ENCODE peak calls at places on chromosomes 12 and 14, in seven cellular contexts. O is uterus, V is endothelial cell, D is cardiac fibroblast, K is fibroblast of mammary gland, A is nephron progenitor cell, X is left lung. F is an unnamed sample.

GRCh38 chr12:75877588-75878381 is 153.8 kb downstream of the PHLDA1 start:
- DNase-seq in O (no peak), V (no peak), D (peak), K (no peak), A (peak), X (no peak), F (no peak)

GRCh38 chr12:27012239-27012981 is 1.8 kb downstream of the TM7SF3 start:
- DNase-seq in O (no peak), V (no peak), D (no peak), K (no peak), A (no peak), X (no peak), F (no peak)

GRCh38 chr12:124767075-124767821 is 96.4 kb downstream of the SCARB1 start:
- DNase-seq in O (peak), V (peak), D (peak), K (peak), A (peak), X (peak), F (peak)

GRCh38 chr12:124399622-124400021 is 104.7 kb downstream of the RFLNA start:
- DNase-seq in O (peak), V (peak), D (peak), K (no peak), A (peak), X (peak), F (peak)

GRCh38 chr12:101042211-101042610 is 167.8 kb downstream of the SLC5A8 start:
- DNase-seq in O (no peak), V (no peak), D (no peak), K (no peak), A (no peak), X (no peak), F (no peak)

GRCh38 chr14:33805593-33805992 is 145.3 kb downstream of the EGLN3 start:
- DNase-seq in O (no peak), V (no peak), D (no peak), K (no peak), A (no peak), X (no peak), F (no peak)

GRCh38 chr12:101235686-101236085 is 25.6 kb upstream of the SLC5A8 start:
- DNase-seq in O (no peak), V (no peak), D (no peak), K (no peak), A (no peak), X (no peak), F (no peak)

GRCh38 chr14:68807148-68807600 is 14.3 kb upstream of the ZFP36L1 start:
- DNase-seq in O (peak), V (no peak), D (peak), K (peak), A (no peak), X (no peak), F (no peak)

GRCh38 chr12:56202366-56202765 is 13.1 kb upstream of the SMARCC2 start:
- DNase-seq in O (no peak), V (no peak), D (no peak), K (no peak), A (no peak), X (no peak), F (no peak)

GRCh38 chr14:38074754-38075153 is 132.9 kb upstream of the SSTR1 start:
- DNase-seq in O (no peak), V (no peak), D (no peak), K (no peak), A (no peak), X (no peak), F (no peak)

GRCh38 chr14:96904201-96904600 is 107.0 kb downstream of the VRK1 start:
- DNase-seq in O (no peak), V (no peak), D (peak), K (no peak), A (no peak), X (no peak), F (no peak)

GRCh38 chr14:97931273-97931672 is 1134.1 kb downstream of the VRK1 start:
- DNase-seq in O (no peak), V (no peak), D (no peak), K (no peak), A (no peak), X (no peak), F (no peak)

GRCh38 chr12:68587448-68587873 is 23.2 kb upstream of the RAP1B start:
- DNase-seq in O (no peak), V (no peak), D (no peak), K (no peak), A (no peak), X (no peak), F (no peak)

GRCh38 chr12:27013606-27014084 is 539 bp downstream of the TM7SF3 start:
- DNase-seq in O (no peak), V (no peak), D (peak), K (peak), A (no peak), X (no peak), F (peak)

GRCh38 chr12:1122803-1123202 is 131.8 kb downstream of the ERC1 start:
- DNase-seq in O (no peak), V (no peak), D (no peak), K (no peak), A (no peak), X (no peak), F (no peak)

GRCh38 chr12:27331299-27331926 is 1.2 kb upstream of the BMAL2 start:
- DNase-seq in O (peak), V (no peak), D (peak), K (peak), A (no peak), X (no peak), F (no peak)

GRCh38 chr12:105060715-105061378 is 23.4 kb downstream of the ALDH1L2 start:
- DNase-seq in O (no peak), V (no peak), D (no peak), K (no peak), A (no peak), X (no peak), F (no peak)

GRCh38 chr14:101875726-101876268 is 88.6 kb upstream of the DYNC1H1 start:
- DNase-seq in O (no peak), V (no peak), D (no peak), K (peak), A (no peak), X (no peak), F (no peak)

GRCh38 chr12:94182971-94183701 is 34.8 kb downstream of the PLXNC1 start:
- DNase-seq in O (no peak), V (no peak), D (no peak), K (no peak), A (no peak), X (no peak), F (no peak)

GRCh38 chr14:61802010-61802621 is 39.9 kb downstream of the SNAPC1 start:
- DNase-seq in O (no peak), V (no peak), D (no peak), K (no peak), A (no peak), X (no peak), F (no peak)

GRCh38 chr12:79083181-79083580 is 218.6 kb downstream of the SYT1 start:
- DNase-seq in O (no peak), V (no peak), D (peak), K (peak), A (no peak), X (no peak), F (no peak)

GRCh38 chr12:26121841-26122680 is 2.8 kb downstream of the BHLHE41 start:
- DNase-seq in O (no peak), V (peak), D (peak), K (peak), A (peak), X (peak), F (peak)

GRCh38 chr14:82855912-82856381 is 1322.3 kb upstream of the SEL1L start:
- DNase-seq in O (no peak), V (no peak), D (peak), K (peak), A (no peak), X (no peak), F (no peak)

GRCh38 chr14:99055816-99056215 is 216.2 kb downstream of the BCL11B start:
- DNase-seq in O (no peak), V (no peak), D (no peak), K (no peak), A (no peak), X (no peak), F (no peak)

GRCh38 chr14:103528158-103528511 is 861 bp upstream of the TRMT61A start:
- DNase-seq in O (no peak), V (no peak), D (peak), K (no peak), A (no peak), X (no peak), F (no peak)

GRCh38 chr14:92945959-92946846 is 23.3 kb downstream of the CHGA start:
- DNase-seq in O (peak), V (no peak), D (peak), K (peak), A (no peak), X (peak), F (no peak)

GRCh38 chr14:35347323-35348043 is 55.3 kb downstream of the PSMA6 start:
- DNase-seq in O (no peak), V (no peak), D (no peak), K (no peak), A (peak), X (no peak), F (peak)

GRCh38 chr12:106780010-106780625 is 5.6 kb downstream of the RIC8B start:
- DNase-seq in O (no peak), V (no peak), D (peak), K (peak), A (no peak), X (no peak), F (no peak)

GRCh38 chr14:28375295-28375694 is 391.3 kb upstream of the FOXG1 start:
- DNase-seq in O (no peak), V (peak), D (peak), K (peak), A (peak), X (no peak), F (no peak)
- TF ChIP-seq CTCF in O (no peak), V (peak), D (peak), K (peak), A (peak), X (no peak), F (peak)

GRCh38 chr12:123271182-123271491 is 519 bp downstream of the CDK2AP1 start:
- DNase-seq in O (peak), V (peak), D (peak), K (peak), A (peak), X (peak), F (peak)
- TF ChIP-seq CTCF in O (peak), V (peak), D (peak), K (no peak), A (no peak), X (peak), F (peak)

GRCh38 chr12:21656931-21657335 is 709 bp downstream of the LDHB start:
- DNase-seq in O (no peak), V (peak), D (peak), K (peak), A (peak), X (peak), F (peak)

GRCh38 chr12:21657336-21658077 is at the start of gene LDHB:
- DNase-seq in O (peak), V (peak), D (peak), K (peak), A (peak), X (peak), F (peak)

GRCh38 chr12:21655594-21655993 is 2.0 kb downstream of the LDHB start:
- DNase-seq in O (no peak), V (no peak), D (no peak), K (no peak), A (no peak), X (no peak), F (no peak)

GRCh38 chr12:21662122-21662792 is 4.6 kb upstream of the LDHB start:
- DNase-seq in O (no peak), V (no peak), D (no peak), K (no peak), A (no peak), X (peak), F (no peak)

GRCh38 chr12:21659383-21659782 is 1.7 kb upstream of the LDHB start:
- DNase-seq in O (no peak), V (no peak), D (no peak), K (no peak), A (no peak), X (no peak), F (no peak)
- TF ChIP-seq CTCF in O (no peak), V (no peak), D (peak), K (peak), A (peak), X (no peak), F (peak)

DNA sequence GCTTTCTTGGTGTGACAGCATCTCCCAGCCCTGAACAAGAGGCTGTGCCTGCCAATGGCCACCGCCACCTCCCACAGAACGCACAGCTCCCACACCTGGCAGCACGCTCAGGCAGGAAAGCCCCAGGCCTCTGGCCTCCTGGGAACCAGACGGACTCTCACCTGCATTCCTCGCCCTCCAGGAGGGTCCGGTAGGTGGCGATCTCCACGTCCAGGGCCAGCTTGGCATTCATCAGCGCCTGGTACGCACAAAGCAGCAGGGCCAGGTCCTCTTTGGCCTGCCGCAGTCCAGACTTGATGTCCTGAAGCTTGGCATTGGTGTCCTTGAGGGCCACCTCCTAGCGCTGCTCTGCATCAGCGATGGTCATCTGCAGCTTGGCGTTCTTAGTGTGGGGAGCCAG is 12.1 kb upstream of the KRT77 start:
- DNase-seq in O (no peak), V (peak), D (no peak), K (no peak), A (peak), X (no peak), F (no peak)
- TF ChIP-seq CTCF in O (no peak), V (no peak), D (no peak), K (no peak), A (peak), X (no peak), F (peak)

DNA sequence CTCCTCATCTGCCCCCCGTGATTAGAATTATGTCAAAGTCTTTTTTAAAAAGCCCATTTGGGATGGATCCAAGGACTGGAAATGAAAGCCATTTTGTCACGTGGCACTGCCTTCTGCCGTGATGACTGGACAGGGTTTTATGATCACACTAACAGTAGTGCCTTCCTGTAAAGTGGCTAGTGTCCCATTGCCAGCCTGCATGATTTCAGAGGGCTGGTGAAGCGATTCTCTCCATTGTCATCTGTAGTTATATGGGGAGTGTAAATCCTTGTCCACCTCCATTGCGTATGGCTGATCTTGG is 37.6 kb downstream of the CFAP251 start:
- DNase-seq in O (no peak), V (no peak), D (no peak), K (no peak), A (no peak), X (no peak), F (no peak)
- TF ChIP-seq CTCF in O (no peak), V (peak), D (no peak), K (no peak), A (no peak), X (no peak), F (no peak)

GRCh38 chr12:98951401-98951800 is 306.3 kb downstream of the APAF1 start:
- DNase-seq in O (no peak), V (no peak), D (no peak), K (no peak), A (no peak), X (no peak), F (no peak)

GRCh38 chr12:98954506-98954905 is 309.4 kb downstream of the APAF1 start:
- DNase-seq in O (no peak), V (no peak), D (no peak), K (no peak), A (no peak), X (no peak), F (no peak)

GRCh38 chr12:98955284-98955683 is 310.2 kb downstream of the APAF1 start:
- DNase-seq in O (no peak), V (peak), D (peak), K (peak), A (peak), X (no peak), F (no peak)
- TF ChIP-seq CTCF in O (no peak), V (peak), D (peak), K (peak), A (peak), X (no peak), F (peak)

GRCh38 chr12:55051197-55051920 is 31.6 kb downstream of the NEUROD4 start:
- DNase-seq in O (no peak), V (no peak), D (no peak), K (peak), A (no peak), X (no peak), F (no peak)
- TF ChIP-seq CTCF in O (no peak), V (no peak), D (no peak), K (no peak), A (no peak), X (no peak), F (no peak)

GRCh38 chr12:6947615-6948014 is 3.5 kb upstream of the PTPN6 start:
- DNase-seq in O (no peak), V (no peak), D (no peak), K (no peak), A (no peak), X (no peak), F (no peak)

GRCh38 chr12:6950401-6950801 is 755 bp upstream of the PTPN6 start:
- DNase-seq in O (no peak), V (peak), D (no peak), K (no peak), A (no peak), X (no peak), F (no peak)

GRCh38 chr12:6950944-6951540 is at the start of gene PTPN6:
- DNase-seq in O (no peak), V (no peak), D (no peak), K (no peak), A (no peak), X (peak), F (no peak)

GRCh38 chr12:6946920-6947374 is 3.1 kb downstream of the C12orf57 start:
- DNase-seq in O (no peak), V (no peak), D (no peak), K (no peak), A (no peak), X (no peak), F (no peak)

DNA sequence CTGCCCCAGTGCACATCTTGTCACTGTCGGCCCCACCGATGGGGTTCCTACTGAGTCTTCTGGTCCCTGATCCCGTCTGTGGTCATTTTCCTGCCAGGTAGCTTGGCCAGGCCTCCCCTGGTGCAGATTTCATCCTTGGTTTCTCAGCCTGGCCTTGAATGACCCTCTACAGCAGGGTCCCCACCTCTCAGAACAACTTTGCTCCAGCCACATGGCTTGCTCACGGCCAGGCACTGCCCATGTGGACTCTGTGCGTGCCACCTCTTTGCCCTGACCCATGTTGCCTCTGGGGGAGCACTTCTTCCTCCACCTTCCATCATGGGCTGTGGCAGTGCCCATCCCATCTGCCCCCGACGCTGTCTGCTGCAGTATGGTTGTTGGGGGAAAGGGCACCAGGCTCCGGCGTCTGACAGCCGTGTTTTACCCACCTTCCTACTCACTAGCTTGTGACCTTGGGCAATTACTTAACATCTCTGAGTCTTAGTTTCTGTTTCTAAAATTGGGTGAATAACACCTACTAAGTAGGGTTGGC is 2.0 kb upstream of the PTPN6 start:
- DNase-seq in O (no peak), V (no peak), D (no peak), K (no peak), A (no peak), X (peak), F (no peak)
- TF ChIP-seq CTCF in O (no peak), V (no peak), D (peak), K (no peak), A (no peak), X (no peak), F (no peak)

DNA sequence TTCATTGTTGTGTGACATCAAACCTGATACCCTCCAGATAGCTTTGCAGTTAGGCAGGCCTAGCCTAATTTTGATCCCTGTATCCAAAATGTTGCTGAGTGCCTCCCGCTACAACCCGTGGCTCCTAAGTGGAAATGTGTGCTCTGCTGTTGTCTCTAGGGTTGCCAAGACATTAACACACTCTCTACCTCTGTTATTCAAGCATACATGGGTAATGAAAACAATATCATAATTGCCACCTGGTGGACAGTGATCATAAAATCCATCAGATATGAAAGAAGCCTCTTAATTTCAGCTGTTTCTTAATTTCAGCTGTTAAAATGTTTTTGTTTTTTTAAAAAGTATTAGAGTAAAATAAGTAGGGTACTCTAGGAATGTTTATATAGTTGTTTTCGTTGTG is 93.5 kb downstream of the PLEKHA5 start:
- DNase-seq in O (no peak), V (no peak), D (no peak), K (peak), A (no peak), X (no peak), F (no peak)
- TF ChIP-seq CTCF in O (no peak), V (peak), D (no peak), K (peak), A (no peak), X (no peak), F (peak)

F was measured in neural crest cell.